ENCODE peak calls at places on chromosomes 1 and 21, in seven cellular contexts. W is epithelial cell of esophagus; Q is neuronal stem cell; J is CD8-positive, alpha-beta T cell; H is spleen; E is neural progenitor cell; V is AG04450. I is an unnamed sample.

GRCh38 chr1:193568451-193568985 is 382.1 kb upstream of the B3GALT2 start:
- DNase-seq in W (no peak), Q (no peak), J (no peak), H (no peak), E (no peak), V (no peak), I (no peak)

GRCh38 chr1:215282557-215282956 is 200.0 kb downstream of the KCNK2 start:
- DNase-seq in W (no peak), Q (no peak), J (no peak), H (no peak), E (no peak), V (no peak), I (no peak)

GRCh38 chr1:33459766-33460543 is 12.5 kb upstream of the ZSCAN20 start:
- DNase-seq in W (peak), Q (no peak), J (no peak), H (no peak), E (no peak), V (no peak), I (no peak)

GRCh38 chr21:43340491-43341348 is 86.2 kb downstream of the SIK1 start:
- DNase-seq in W (peak), Q (no peak), J (no peak), H (no peak), E (no peak), V (peak), I (no peak)

GRCh38 chr1:185646202-185646683 is 87.9 kb upstream of the HMCN1 start:
- DNase-seq in W (peak), Q (peak), J (no peak), H (no peak), E (peak), V (peak), I (no peak)

GRCh38 chr1:214966366-214966765 is 116.2 kb upstream of the KCNK2 start:
- DNase-seq in W (no peak), Q (no peak), J (no peak), H (no peak), E (peak), V (no peak), I (no peak)

GRCh38 chr1:6489799-6490180 is 1.7 kb downstream of the PLEKHG5 start:
- DNase-seq in W (peak), Q (peak), J (peak), H (peak), E (peak), V (peak), I (no peak)

GRCh38 chr1:30977105-30977504 is 68.5 kb upstream of the SDC3 start:
- DNase-seq in W (peak), Q (no peak), J (no peak), H (no peak), E (no peak), V (peak), I (no peak)

GRCh38 chr1:12182410-12182946 is 15.7 kb downstream of the TNFRSF1B start:
- DNase-seq in W (no peak), Q (no peak), J (no peak), H (no peak), E (no peak), V (no peak), I (no peak)

GRCh38 chr1:198915327-198916231 is 276.7 kb downstream of the PTPRC start:
- DNase-seq in W (peak), Q (no peak), J (no peak), H (no peak), E (no peak), V (no peak), I (no peak)

GRCh38 chr1:10867914-10868598 is 71.6 kb upstream of the CASZ1 start:
- DNase-seq in W (no peak), Q (no peak), J (no peak), H (no peak), E (peak), V (no peak), I (no peak)

GRCh38 chr21:36035381-36035791 is 24.9 kb downstream of the SETD4 start:
- DNase-seq in W (no peak), Q (no peak), J (no peak), H (no peak), E (peak), V (no peak), I (no peak)

GRCh38 chr1:97680894-97681293 is 239.9 kb downstream of the DPYD start:
- DNase-seq in W (peak), Q (no peak), J (no peak), H (no peak), E (no peak), V (no peak), I (no peak)

GRCh38 chr1:230879781-230880180 is 11.5 kb upstream of the C1orf198 start:
- DNase-seq in W (no peak), Q (no peak), J (no peak), H (no peak), E (no peak), V (no peak), I (no peak)

GRCh38 chr1:32172621-32173245 is 6.7 kb upstream of the TXLNA start:
- DNase-seq in W (peak), Q (no peak), J (no peak), H (no peak), E (no peak), V (no peak), I (no peak)

GRCh38 chr1:100706861-100707260 is 12.7 kb upstream of the VCAM1 start:
- DNase-seq in W (no peak), Q (no peak), J (no peak), H (no peak), E (no peak), V (no peak), I (no peak)

GRCh38 chr1:229582011-229582694 is 23.6 kb upstream of the ABCB10 start:
- DNase-seq in W (peak), Q (no peak), J (no peak), H (peak), E (no peak), V (no peak), I (no peak)

GRCh38 chr1:34101151-34101550 is 63.9 kb downstream of the CSMD2 start:
- DNase-seq in W (no peak), Q (no peak), J (no peak), H (no peak), E (no peak), V (peak), I (no peak)

GRCh38 chr1:67556297-67556900 is 126.2 kb upstream of the SERBP1 start:
- DNase-seq in W (no peak), Q (no peak), J (no peak), H (no peak), E (no peak), V (no peak), I (no peak)

GRCh38 chr1:94255476-94255875 is 18.1 kb upstream of the ARHGAP29 start:
- DNase-seq in W (peak), Q (no peak), J (no peak), H (no peak), E (no peak), V (no peak), I (no peak)

GRCh38 chr1:220696226-220696862 is 6.2 kb downstream of the C1orf115 start:
- DNase-seq in W (no peak), Q (no peak), J (no peak), H (no peak), E (no peak), V (no peak), I (no peak)

DNA sequence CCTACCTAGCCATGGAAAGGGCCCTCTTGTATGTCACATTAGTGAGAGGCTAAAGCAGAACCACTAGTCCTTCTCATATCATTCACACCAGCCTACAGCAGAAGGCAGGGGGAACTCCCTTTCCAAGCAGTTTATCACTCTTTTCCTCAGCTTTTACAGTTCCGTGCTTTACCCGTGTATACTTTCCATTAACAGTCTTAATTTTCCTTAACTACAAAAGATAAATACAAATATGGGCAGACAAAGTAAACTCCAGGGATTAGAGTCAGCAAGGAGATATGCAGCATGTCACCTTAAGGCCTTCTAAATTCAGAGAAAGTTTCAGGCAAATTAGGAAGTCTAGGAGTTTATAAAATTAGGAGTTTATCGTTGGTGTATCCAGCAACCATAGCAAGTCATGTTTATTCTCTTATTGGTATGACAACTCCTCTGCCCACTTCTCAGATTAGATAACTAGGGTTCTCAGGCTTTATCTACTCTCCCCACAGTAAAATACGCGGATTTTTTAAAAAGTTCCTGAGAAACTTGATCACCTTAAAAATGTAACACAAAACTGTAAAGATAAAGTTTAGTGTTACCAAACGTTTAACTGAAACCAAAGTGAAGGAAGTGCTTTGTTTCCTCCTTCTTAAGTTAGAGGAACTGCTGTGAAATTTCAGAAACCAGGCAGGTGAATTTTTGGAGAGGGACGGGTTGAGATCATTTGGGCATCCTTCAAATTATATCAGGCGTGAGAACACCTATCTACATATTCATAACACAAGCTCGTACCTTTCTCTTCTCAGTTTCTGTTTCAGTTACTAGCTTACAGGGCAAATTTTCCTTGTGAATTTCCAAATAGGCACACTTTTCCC is 42.7 kb upstream of the SLC19A2 start:
- DNase-seq in W (peak), Q (no peak), J (no peak), H (no peak), E (no peak), V (no peak), I (no peak)
- H3K4me3 ChIP-seq in W (peak), Q (no peak), J (no peak), H (no peak), E (no peak), V (no peak), I (no peak)

GRCh38 chr1:15957221-15958090 is 18.4 kb downstream of the ZBTB17 start:
- DNase-seq in W (no peak), Q (no peak), J (no peak), H (peak), E (peak), V (no peak), I (peak)

GRCh38 chr1:15959847-15960446 is 16.0 kb downstream of the ZBTB17 start:
- DNase-seq in W (no peak), Q (no peak), J (no peak), H (peak), E (no peak), V (no peak), I (no peak)

GRCh38 chr1:15958111-15958510 is 17.8 kb downstream of the ZBTB17 start:
- DNase-seq in W (no peak), Q (no peak), J (no peak), H (peak), E (no peak), V (no peak), I (no peak)

GRCh38 chr1:15959424-15959823 is 16.5 kb downstream of the ZBTB17 start:
- DNase-seq in W (no peak), Q (no peak), J (no peak), H (peak), E (no peak), V (no peak), I (no peak)

DNA sequence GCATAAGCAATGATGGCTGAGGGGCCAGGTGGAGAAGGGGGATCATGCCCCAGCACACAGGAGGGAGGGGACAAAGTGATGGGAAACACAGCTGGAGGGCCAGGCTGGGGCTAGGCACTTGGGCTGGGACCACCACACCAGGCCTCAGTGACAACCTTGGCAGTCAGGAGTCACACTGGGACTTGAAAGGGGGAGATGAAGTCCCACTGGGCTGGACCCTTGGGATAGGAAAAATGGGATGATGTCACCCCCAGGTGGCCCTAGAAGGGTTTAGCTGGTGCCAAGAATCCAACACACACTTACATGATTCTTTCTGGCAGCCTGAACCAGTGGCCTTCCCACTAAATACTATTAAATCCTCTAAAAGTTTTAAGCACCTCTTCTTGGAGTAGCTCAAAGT is 17.1 kb downstream of the ZBTB17 start:
- DNase-seq in W (no peak), Q (no peak), J (no peak), H (peak), E (no peak), V (no peak), I (no peak)
- H3K4me3 ChIP-seq in W (no peak), Q (no peak), J (no peak), H (no peak), E (no peak), V (no peak), I (no peak)

GRCh38 chr1:1137256-1138045 is 21.6 kb upstream of the C1orf159 start:
- DNase-seq in W (no peak), Q (no peak), J (peak), H (peak), E (no peak), V (no peak), I (no peak)
- H3K4me3 ChIP-seq in W (no peak), Q (no peak), J (no peak), H (peak), E (peak), V (no peak), I (no peak)

DNA sequence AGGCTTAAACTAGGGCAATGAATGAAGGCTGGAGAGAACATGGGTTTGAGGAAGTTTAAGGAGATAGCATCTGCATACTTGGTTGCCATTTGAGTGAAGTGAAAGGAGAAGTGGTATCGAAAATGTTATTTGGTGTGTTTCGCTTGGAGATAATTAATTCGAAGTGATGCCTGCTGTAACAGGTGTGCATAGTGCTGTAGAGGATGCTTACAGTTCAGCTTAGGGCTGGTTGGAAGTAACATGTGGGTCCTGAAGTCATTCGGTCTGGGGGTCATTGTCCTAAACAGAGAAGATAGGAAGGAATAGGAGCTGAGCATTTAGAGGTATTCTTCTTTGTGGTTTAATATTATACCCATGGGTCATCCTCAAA is 301 bp upstream of the NUDT17 start:
- DNase-seq in W (peak), Q (no peak), J (no peak), H (no peak), E (no peak), V (no peak), I (no peak)
- H3K4me3 ChIP-seq in W (peak), Q (no peak), J (peak), H (peak), E (peak), V (peak), I (peak)

DNA sequence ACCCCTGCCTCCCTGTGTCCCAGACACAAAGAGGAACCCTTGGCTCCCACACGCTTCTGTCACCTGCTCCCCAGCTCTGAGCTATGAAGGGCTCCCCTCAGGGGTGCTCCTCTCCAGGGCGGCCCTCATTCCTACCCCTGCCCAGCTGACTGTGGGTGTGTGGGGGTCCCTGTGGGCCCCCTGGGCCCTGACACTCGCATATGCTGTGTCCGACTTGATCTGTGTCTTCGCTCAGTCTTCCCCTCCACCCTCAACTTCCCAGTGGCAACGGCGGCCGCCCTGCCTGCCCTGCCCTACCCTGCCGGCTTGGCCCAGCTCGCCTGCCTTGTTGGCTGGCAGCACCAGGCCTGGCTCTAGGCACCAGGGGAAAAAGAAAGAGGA is 1.2 kb downstream of the KCNQ4 start:
- DNase-seq in W (no peak), Q (no peak), J (no peak), H (peak), E (no peak), V (no peak), I (no peak)
- H3K4me3 ChIP-seq in W (no peak), Q (no peak), J (no peak), H (no peak), E (peak), V (no peak), I (no peak)

GRCh38 chr1:183444243-183444642 is 26.1 kb upstream of the NMNAT2 start:
- DNase-seq in W (peak), Q (no peak), J (no peak), H (no peak), E (peak), V (no peak), I (no peak)

GRCh38 chr1:183438060-183438459 is 19.9 kb upstream of the NMNAT2 start:
- DNase-seq in W (no peak), Q (no peak), J (no peak), H (no peak), E (no peak), V (no peak), I (no peak)

GRCh38 chr1:183443466-183443865 is 25.3 kb upstream of the NMNAT2 start:
- DNase-seq in W (no peak), Q (no peak), J (no peak), H (no peak), E (no peak), V (no peak), I (no peak)

DNA sequence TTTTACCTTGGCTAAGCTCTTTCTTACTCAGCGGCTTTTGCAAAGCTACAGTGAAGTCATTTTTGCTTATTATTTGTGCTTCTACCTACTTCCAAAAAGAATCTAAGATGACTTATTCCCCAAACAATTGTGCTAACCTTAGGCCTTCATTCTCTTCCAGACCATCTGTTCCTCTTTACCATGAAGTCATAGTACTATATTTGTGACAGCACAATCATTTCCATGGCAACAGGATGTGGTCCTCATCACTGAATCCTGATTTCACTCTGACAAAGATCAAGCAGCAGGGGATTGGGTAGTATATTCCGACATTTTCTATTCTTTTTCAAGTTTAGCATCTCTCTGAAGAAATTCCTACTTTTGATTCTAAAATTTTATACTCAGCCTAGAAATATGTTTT is 24.8 kb upstream of the NMNAT2 start:
- DNase-seq in W (no peak), Q (no peak), J (no peak), H (no peak), E (no peak), V (no peak), I (no peak)
- H3K4me3 ChIP-seq in W (no peak), Q (no peak), J (no peak), H (no peak), E (no peak), V (no peak), I (no peak)